ENCODE peak calls at places on chromosomes 12 and 14, in eight cellular contexts. One of them, this sample, is unnamed.

GRCh38 chr12:58774731-58775130 is 145.6 kb downstream of the LRIG3 start:
- DNase-seq in skeletal muscle cell: no peak
- DNase-seq in transverse colon: no peak
- DNase-seq in lung: no peak
- DNase-seq in right lobe of liver: no peak
- DNase-seq in AG10803: peak; percentile 6
- DNase-seq in CD4-positive, alpha-beta memory T cell: no peak
- DNase-seq in neural progenitor cell: no peak
- DNase-seq in this sample: peak; percentile 26

GRCh38 chr12:87200289-87200979 is 828.8 kb downstream of the C12orf50 start:
- DNase-seq in right lobe of liver: no peak
- DNase-seq in CD4-positive, alpha-beta memory T cell: no peak
- DNase-seq in lung: no peak
- DNase-seq in AG10803: no peak
- DNase-seq in neural progenitor cell: no peak
- DNase-seq in skeletal muscle cell: no peak
- DNase-seq in transverse colon: no peak
- DNase-seq in this sample: no peak

GRCh38 chr12:116624516-116624915 is 65.3 kb downstream of the MAP1LC3B2 start:
- DNase-seq in CD4-positive, alpha-beta memory T cell: no peak
- DNase-seq in lung: no peak
- DNase-seq in AG10803: no peak
- DNase-seq in transverse colon: no peak
- DNase-seq in skeletal muscle cell: no peak
- DNase-seq in neural progenitor cell: no peak
- DNase-seq in right lobe of liver: no peak
- DNase-seq in this sample: no peak

GRCh38 chr12:9687228-9687627 is 17.7 kb downstream of the CLEC2D start:
- DNase-seq in AG10803: no peak
- DNase-seq in neural progenitor cell: peak; percentile 7
- DNase-seq in skeletal muscle cell: no peak
- DNase-seq in right lobe of liver: no peak
- DNase-seq in lung: no peak
- DNase-seq in CD4-positive, alpha-beta memory T cell: peak; percentile 50
- DNase-seq in transverse colon: no peak
- DNase-seq in this sample: peak; percentile 56

GRCh38 chr12:54206807-54207206 is 18.0 kb upstream of the SMUG1 start:
- DNase-seq in transverse colon: no peak
- DNase-seq in lung: no peak
- DNase-seq in AG10803: peak; percentile 61
- DNase-seq in neural progenitor cell: no peak
- DNase-seq in skeletal muscle cell: no peak
- DNase-seq in CD4-positive, alpha-beta memory T cell: no peak
- DNase-seq in right lobe of liver: no peak
- DNase-seq in this sample: no peak

GRCh38 chr12:21942377-21942703 is 1.1 kb upstream of the ABCC9 start:
- DNase-seq in skeletal muscle cell: no peak
- DNase-seq in right lobe of liver: no peak
- DNase-seq in lung: no peak
- DNase-seq in neural progenitor cell: no peak
- DNase-seq in AG10803: no peak
- DNase-seq in transverse colon: no peak
- DNase-seq in CD4-positive, alpha-beta memory T cell: no peak
- DNase-seq in this sample: no peak

GRCh38 chr14:69399750-69400149 is 1.3 kb downstream of the SLC39A9 start:
- DNase-seq in AG10803: no peak
- DNase-seq in transverse colon: no peak
- DNase-seq in CD4-positive, alpha-beta memory T cell: no peak
- DNase-seq in lung: no peak
- DNase-seq in right lobe of liver: no peak
- DNase-seq in skeletal muscle cell: no peak
- DNase-seq in neural progenitor cell: no peak
- DNase-seq in this sample: no peak

GRCh38 chr12:106228320-106228710 is 19.5 kb downstream of the CKAP4 start:
- DNase-seq in right lobe of liver: no peak
- DNase-seq in transverse colon: no peak
- DNase-seq in neural progenitor cell: no peak
- DNase-seq in CD4-positive, alpha-beta memory T cell: no peak
- DNase-seq in lung: no peak
- DNase-seq in AG10803: no peak
- DNase-seq in skeletal muscle cell: no peak
- DNase-seq in this sample: no peak

GRCh38 chr14:74324945-74325361 is 22.2 kb upstream of the ABCD4 start:
- DNase-seq in lung: no peak
- DNase-seq in skeletal muscle cell: no peak
- DNase-seq in neural progenitor cell: peak; percentile 74
- DNase-seq in right lobe of liver: no peak
- DNase-seq in CD4-positive, alpha-beta memory T cell: no peak
- DNase-seq in AG10803: peak; percentile 52
- DNase-seq in transverse colon: no peak
- DNase-seq in this sample: no peak

GRCh38 chr14:70098257-70098809 is 90.4 kb downstream of the SLC8A3 start:
- DNase-seq in skeletal muscle cell: no peak
- DNase-seq in lung: no peak
- DNase-seq in AG10803: peak; percentile 9
- DNase-seq in CD4-positive, alpha-beta memory T cell: no peak
- DNase-seq in right lobe of liver: no peak
- DNase-seq in neural progenitor cell: no peak
- DNase-seq in transverse colon: no peak
- DNase-seq in this sample: no peak

GRCh38 chr14:69005432-69006148 is 26.5 kb upstream of the ACTN1 start:
- DNase-seq in AG10803: peak; percentile 88
- DNase-seq in right lobe of liver: no peak
- DNase-seq in skeletal muscle cell: peak; percentile 83
- DNase-seq in lung: peak; percentile 53
- DNase-seq in transverse colon: peak; percentile 51
- DNase-seq in neural progenitor cell: peak; percentile 17
- DNase-seq in CD4-positive, alpha-beta memory T cell: no peak
- DNase-seq in this sample: peak; percentile 86

GRCh38 chr14:101735453-101735852 is 26.1 kb upstream of the PPP2R5C start:
- DNase-seq in CD4-positive, alpha-beta memory T cell: no peak
- DNase-seq in skeletal muscle cell: no peak
- DNase-seq in transverse colon: no peak
- DNase-seq in AG10803: no peak
- DNase-seq in neural progenitor cell: no peak
- DNase-seq in right lobe of liver: no peak
- DNase-seq in lung: no peak
- DNase-seq in this sample: no peak

GRCh38 chr12:46110928-46111699 is 120.7 kb upstream of the SCAF11 start:
- DNase-seq in CD4-positive, alpha-beta memory T cell: no peak
- DNase-seq in transverse colon: no peak
- DNase-seq in lung: no peak
- DNase-seq in right lobe of liver: no peak
- DNase-seq in AG10803: no peak
- DNase-seq in neural progenitor cell: no peak
- DNase-seq in skeletal muscle cell: no peak
- DNase-seq in this sample: no peak

GRCh38 chr12:124334976-124335375 is 40.1 kb downstream of the RFLNA start:
- DNase-seq in neural progenitor cell: peak; percentile 62
- DNase-seq in lung: no peak
- DNase-seq in CD4-positive, alpha-beta memory T cell: no peak
- DNase-seq in AG10803: no peak
- DNase-seq in transverse colon: no peak
- DNase-seq in skeletal muscle cell: no peak
- DNase-seq in right lobe of liver: no peak
- DNase-seq in this sample: no peak

GRCh38 chr12:124336184-124336437 is 41.2 kb downstream of the RFLNA start:
- DNase-seq in lung: no peak
- DNase-seq in CD4-positive, alpha-beta memory T cell: no peak
- DNase-seq in transverse colon: no peak
- DNase-seq in neural progenitor cell: no peak
- DNase-seq in right lobe of liver: no peak
- DNase-seq in AG10803: no peak
- DNase-seq in skeletal muscle cell: no peak
- DNase-seq in this sample: no peak

GRCh38 chr12:124334266-124334665 is 39.4 kb downstream of the RFLNA start:
- DNase-seq in CD4-positive, alpha-beta memory T cell: no peak
- DNase-seq in skeletal muscle cell: no peak
- DNase-seq in neural progenitor cell: no peak
- DNase-seq in right lobe of liver: no peak
- DNase-seq in AG10803: no peak
- DNase-seq in transverse colon: no peak
- DNase-seq in lung: no peak
- DNase-seq in this sample: no peak

GRCh38 chr12:124336742-124337520 is 42.0 kb downstream of the RFLNA start:
- DNase-seq in lung: no peak
- DNase-seq in transverse colon: no peak
- DNase-seq in right lobe of liver: no peak
- DNase-seq in CD4-positive, alpha-beta memory T cell: no peak
- DNase-seq in neural progenitor cell: no peak
- DNase-seq in AG10803: no peak
- DNase-seq in skeletal muscle cell: no peak
- DNase-seq in this sample: no peak

DNA sequence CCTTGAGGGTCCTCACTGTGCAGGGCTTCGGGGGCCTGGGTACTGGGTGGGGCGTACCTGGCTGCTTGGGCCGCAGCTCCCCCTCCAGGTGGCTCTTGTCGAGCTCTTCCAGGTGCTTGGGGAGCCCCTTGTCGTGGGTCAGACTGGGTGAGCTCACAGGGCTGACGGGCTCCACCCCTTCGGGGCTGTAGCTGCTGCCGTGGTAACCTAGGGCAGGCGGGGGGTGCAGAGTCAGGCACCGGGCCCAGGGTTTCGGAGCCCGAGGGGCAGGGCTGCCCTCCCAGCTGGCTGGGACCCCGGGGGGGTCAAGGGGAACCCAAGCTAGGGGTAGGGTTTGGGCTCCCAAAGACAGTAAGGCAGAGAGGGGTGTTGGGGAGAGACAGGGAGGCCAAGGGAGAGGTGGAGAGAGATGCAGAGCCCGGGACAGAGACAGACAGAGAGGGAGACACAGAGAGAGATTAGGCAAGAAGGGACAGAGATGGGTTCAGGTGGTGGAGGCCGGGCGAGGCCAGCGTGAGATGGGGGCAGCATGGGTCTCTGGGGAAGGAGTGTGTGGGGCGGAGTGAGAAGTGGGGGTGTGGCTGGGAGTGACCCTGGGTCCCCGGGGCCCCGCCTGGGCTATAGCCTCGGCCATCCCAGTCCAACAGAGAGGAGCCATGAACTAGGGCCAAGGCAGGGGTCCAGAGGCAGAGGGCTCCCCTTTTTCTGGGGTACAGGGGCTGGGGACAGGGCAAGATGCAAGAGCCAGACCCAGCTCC is 40.7 kb downstream of the RFLNA start:
- DNase-seq in right lobe of liver: no peak
- DNase-seq in lung: no peak
- DNase-seq in skeletal muscle cell: no peak
- DNase-seq in neural progenitor cell: no peak
- DNase-seq in AG10803: no peak
- DNase-seq in CD4-positive, alpha-beta memory T cell: no peak
- DNase-seq in transverse colon: no peak
- DNase-seq in this sample: no peak
- H3K4me3 ChIP-seq in right lobe of liver: no peak overlapping the region
- H3K4me3 ChIP-seq in lung: no peak overlapping the region
- H3K4me3 ChIP-seq in skeletal muscle cell: no peak overlapping the region
- H3K4me3 ChIP-seq in neural progenitor cell: no peak overlapping the region
- H3K4me3 ChIP-seq in AG10803: no peak overlapping the region
- H3K4me3 ChIP-seq in CD4-positive, alpha-beta memory T cell: no peak overlapping the region
- H3K4me3 ChIP-seq in transverse colon: no peak overlapping the region
- H3K4me3 ChIP-seq in this sample: no peak overlapping the region

DNA sequence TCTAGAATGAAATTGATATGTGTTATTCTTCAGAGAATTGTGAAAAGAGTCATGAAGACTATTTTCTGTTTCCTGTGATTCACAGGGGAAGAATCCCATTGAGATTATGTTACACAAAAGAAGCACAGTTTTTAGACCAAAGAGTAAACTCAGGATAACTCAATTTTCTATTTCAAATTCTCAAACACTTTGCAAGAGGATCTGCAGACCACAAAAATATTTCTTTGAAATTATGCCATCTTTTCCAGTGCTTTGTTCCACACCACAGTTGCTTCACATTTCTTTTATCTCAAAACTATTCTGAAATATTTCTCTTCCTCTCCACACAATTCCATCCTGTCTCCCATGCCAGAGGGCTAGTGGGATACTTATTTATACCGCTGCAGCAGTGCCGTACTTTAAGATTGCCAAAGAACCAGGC is 188.9 kb upstream of the FOXG1 start:
- DNase-seq in right lobe of liver: no peak
- DNase-seq in skeletal muscle cell: peak; percentile 39
- DNase-seq in CD4-positive, alpha-beta memory T cell: no peak
- DNase-seq in neural progenitor cell: no peak
- DNase-seq in transverse colon: no peak
- DNase-seq in lung: no peak
- DNase-seq in AG10803: no peak
- DNase-seq in this sample: no peak
- H3K4me3 ChIP-seq in right lobe of liver: no peak overlapping the region
- H3K4me3 ChIP-seq in skeletal muscle cell: peak overlapping the region; percentile 20
- H3K4me3 ChIP-seq in CD4-positive, alpha-beta memory T cell: no peak overlapping the region
- H3K4me3 ChIP-seq in neural progenitor cell: no peak overlapping the region
- H3K4me3 ChIP-seq in transverse colon: no peak overlapping the region
- H3K4me3 ChIP-seq in lung: no peak overlapping the region
- H3K4me3 ChIP-seq in AG10803: no peak overlapping the region
- H3K4me3 ChIP-seq in this sample: no peak overlapping the region

DNA sequence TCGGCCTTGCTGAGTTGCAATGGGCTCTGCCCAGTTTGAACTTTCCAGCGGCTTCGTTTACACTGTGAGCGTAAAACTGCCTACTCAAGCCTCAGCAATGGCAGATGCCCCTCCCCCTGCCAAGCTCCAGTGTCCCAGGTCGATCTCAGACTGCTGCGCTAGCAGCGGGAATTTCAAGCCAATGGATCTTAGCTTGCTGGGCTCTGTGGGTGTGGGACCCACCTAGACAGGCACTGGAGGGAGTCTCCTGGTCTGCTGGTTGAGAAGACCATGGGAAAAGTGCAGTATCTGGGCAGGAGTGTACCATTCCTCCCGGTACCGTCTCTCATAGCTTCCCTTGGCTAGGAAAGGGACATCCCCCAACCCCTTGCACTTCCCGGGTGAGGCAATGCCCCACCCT is 88.2 kb downstream of the KLHL28 start:
- DNase-seq in AG10803: no peak
- DNase-seq in right lobe of liver: no peak
- DNase-seq in neural progenitor cell: peak; percentile 11
- DNase-seq in CD4-positive, alpha-beta memory T cell: no peak
- DNase-seq in lung: no peak
- DNase-seq in transverse colon: no peak
- DNase-seq in skeletal muscle cell: no peak
- DNase-seq in this sample: no peak
- H3K4me3 ChIP-seq in AG10803: no peak overlapping the region
- H3K4me3 ChIP-seq in right lobe of liver: no peak overlapping the region
- H3K4me3 ChIP-seq in neural progenitor cell: peak overlapping the region; percentile 14
- H3K4me3 ChIP-seq in CD4-positive, alpha-beta memory T cell: no peak overlapping the region
- H3K4me3 ChIP-seq in lung: no peak overlapping the region
- H3K4me3 ChIP-seq in transverse colon: no peak overlapping the region
- H3K4me3 ChIP-seq in skeletal muscle cell: no peak overlapping the region
- H3K4me3 ChIP-seq in this sample: no peak overlapping the region

DNA sequence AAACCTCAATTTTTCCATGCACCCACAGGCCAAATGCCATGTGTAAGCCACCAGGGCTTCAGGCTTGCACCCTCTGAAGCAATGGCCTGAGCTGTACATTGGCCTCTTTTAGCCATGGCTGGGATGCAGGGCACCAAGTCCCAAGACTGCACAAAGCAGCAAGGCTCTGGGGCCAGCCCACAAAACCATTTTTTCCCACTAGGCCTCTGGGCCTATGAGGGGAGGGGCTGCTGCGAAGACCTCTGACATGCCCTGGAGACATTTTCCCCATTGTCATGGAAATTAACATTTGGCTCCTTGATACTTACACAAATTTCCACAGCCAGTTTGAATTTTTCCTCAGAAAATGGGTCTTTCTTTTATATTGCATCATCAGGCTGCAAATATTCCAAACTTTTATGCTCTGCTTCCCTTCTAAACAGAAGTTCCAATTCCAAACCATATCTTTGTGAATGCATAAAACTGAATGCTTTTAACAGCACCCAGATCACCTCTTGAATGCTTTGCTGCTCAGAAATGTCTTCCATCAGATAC is 14.3 kb upstream of the OSBPL8 start:
- DNase-seq in skeletal muscle cell: no peak
- DNase-seq in transverse colon: no peak
- DNase-seq in CD4-positive, alpha-beta memory T cell: no peak
- DNase-seq in neural progenitor cell: no peak
- DNase-seq in AG10803: no peak
- DNase-seq in lung: no peak
- DNase-seq in right lobe of liver: no peak
- DNase-seq in this sample: no peak
- H3K4me3 ChIP-seq in skeletal muscle cell: no peak overlapping the region
- H3K4me3 ChIP-seq in transverse colon: no peak overlapping the region
- H3K4me3 ChIP-seq in CD4-positive, alpha-beta memory T cell: no peak overlapping the region
- H3K4me3 ChIP-seq in neural progenitor cell: no peak overlapping the region
- H3K4me3 ChIP-seq in AG10803: no peak overlapping the region
- H3K4me3 ChIP-seq in lung: no peak overlapping the region
- H3K4me3 ChIP-seq in right lobe of liver: no peak overlapping the region
- H3K4me3 ChIP-seq in this sample: no peak overlapping the region

This sample was measured in kidney epithelial cell.